ENCODE peak calls at places on chromosomes 7 and 10, in five cellular contexts. W, E, C, Q and U are unnamed samples.

GRCh38 chr10:11245510-11245909 is 227.8 kb downstream of the CELF2 start:
- DNase-seq in W (no peak), E (peak; percentile 84), Q (no peak), C (no peak), U (no peak)

GRCh38 chr10:29615195-29615594 is 19.6 kb downstream of the SVIL start:
- DNase-seq in W (no peak), Q (no peak), E (no peak), C (no peak), U (no peak)

GRCh38 chr7:83629117-83629880 is 19.6 kb downstream of the SEMA3E start:
- DNase-seq in E (no peak), C (no peak), W (no peak), Q (no peak), U (no peak)

GRCh38 chr10:49831352-49832040 is 69.4 kb upstream of the OGDHL start:
- DNase-seq in Q (no peak), C (no peak), W (no peak), E (no peak), U (no peak)

GRCh38 chr7:48300301-48300700 is 129.0 kb downstream of the ABCA13 start:
- DNase-seq in E (no peak), W (no peak), Q (no peak), C (no peak), U (no peak)

GRCh38 chr10:99917963-99918825 is 91.6 kb downstream of the DNMBP start:
- DNase-seq in W (no peak), C (no peak), E (no peak), Q (peak; percentile 13), U (peak; percentile 54)

GRCh38 chr7:84722734-84723133 is 464.1 kb downstream of the SEMA3D start:
- DNase-seq in W (no peak), C (no peak), E (no peak), Q (no peak), U (no peak)

GRCh38 chr10:70575874-70576802 is 26.4 kb downstream of the PRF1 start:
- DNase-seq in Q (peak; percentile 78), E (peak; percentile 81), C (peak; percentile 64), W (peak; percentile 15), U (no peak)

GRCh38 chr7:20288036-20288435 is 42.7 kb upstream of the ITGB8 start:
- DNase-seq in Q (no peak), W (no peak), C (no peak), E (no peak), U (no peak)

GRCh38 chr10:59098811-59099452 is 77.5 kb upstream of the PHYHIPL start:
- DNase-seq in C (no peak), E (no peak), Q (peak; percentile 55), W (no peak), U (no peak)

GRCh38 chr7:18860226-18860625 is 257.2 kb downstream of the TWIST1 start:
- DNase-seq in W (no peak), E (no peak), Q (no peak), C (no peak), U (no peak)

GRCh38 chr10:30057421-30057841 is 2.0 kb downstream of the JCAD start:
- DNase-seq in C (no peak), W (no peak), E (no peak), Q (no peak), U (no peak)

GRCh38 chr10:60430017-60430416 is 40.3 kb upstream of the ANK3 start:
- DNase-seq in Q (no peak), C (no peak), E (no peak), W (no peak), U (no peak)

GRCh38 chr10:36170943-36171501 is 528.9 kb upstream of the FZD8 start:
- DNase-seq in E (no peak), Q (no peak), W (no peak), C (no peak), U (no peak)

GRCh38 chr10:113131611-113132330 is 181.7 kb downstream of the TCF7L2 start:
- DNase-seq in Q (no peak), C (no peak), E (no peak), W (peak; percentile 58), U (no peak)

GRCh38 chr7:74454948-74455804 is 1.5 kb downstream of the GTF2IRD1 start:
- DNase-seq in E (no peak), C (peak; percentile 40), Q (peak; percentile 77), W (peak; percentile 56), U (no peak)

GRCh38 chr10:13990918-13991317 is 339.8 kb downstream of the FRMD4A start:
- DNase-seq in C (no peak), E (no peak), Q (no peak), W (no peak), U (no peak)

GRCh38 chr10:83968052-83968451 is 171.3 kb upstream of the GHITM start:
- DNase-seq in Q (no peak), C (no peak), E (no peak), W (no peak), U (no peak)

GRCh38 chr10:20313665-20314064 is 497.4 kb downstream of the PLXDC2 start:
- DNase-seq in W (no peak), Q (no peak), E (no peak), C (no peak), U (no peak)

GRCh38 chr7:80014507-80014906 is 120.1 kb upstream of the GNAI1 start:
- DNase-seq in E (no peak), C (no peak), Q (no peak), W (no peak), U (peak; percentile 24)

GRCh38 chr10:11724938-11725776 is 17.0 kb upstream of the ECHDC3 start:
- DNase-seq in W (peak; percentile 80), C (peak; percentile 27), Q (peak; percentile 78), E (peak; percentile 60), U (peak; percentile 65)

GRCh38 chr7:102313997-102314780 is 27.5 kb downstream of the SH2B2 start:
- DNase-seq in C (no peak), E (no peak), W (no peak), Q (peak; percentile 21), U (no peak)

GRCh38 chr7:11817111-11817710 is 14.8 kb downstream of the THSD7A start:
- DNase-seq in C (no peak), E (no peak), W (no peak), Q (no peak), U (no peak)

GRCh38 chr10:85602306-85602705 is 764.3 kb downstream of the GRID1 start:
- DNase-seq in W (no peak), Q (no peak), C (no peak), E (no peak), U (no peak)

DNA sequence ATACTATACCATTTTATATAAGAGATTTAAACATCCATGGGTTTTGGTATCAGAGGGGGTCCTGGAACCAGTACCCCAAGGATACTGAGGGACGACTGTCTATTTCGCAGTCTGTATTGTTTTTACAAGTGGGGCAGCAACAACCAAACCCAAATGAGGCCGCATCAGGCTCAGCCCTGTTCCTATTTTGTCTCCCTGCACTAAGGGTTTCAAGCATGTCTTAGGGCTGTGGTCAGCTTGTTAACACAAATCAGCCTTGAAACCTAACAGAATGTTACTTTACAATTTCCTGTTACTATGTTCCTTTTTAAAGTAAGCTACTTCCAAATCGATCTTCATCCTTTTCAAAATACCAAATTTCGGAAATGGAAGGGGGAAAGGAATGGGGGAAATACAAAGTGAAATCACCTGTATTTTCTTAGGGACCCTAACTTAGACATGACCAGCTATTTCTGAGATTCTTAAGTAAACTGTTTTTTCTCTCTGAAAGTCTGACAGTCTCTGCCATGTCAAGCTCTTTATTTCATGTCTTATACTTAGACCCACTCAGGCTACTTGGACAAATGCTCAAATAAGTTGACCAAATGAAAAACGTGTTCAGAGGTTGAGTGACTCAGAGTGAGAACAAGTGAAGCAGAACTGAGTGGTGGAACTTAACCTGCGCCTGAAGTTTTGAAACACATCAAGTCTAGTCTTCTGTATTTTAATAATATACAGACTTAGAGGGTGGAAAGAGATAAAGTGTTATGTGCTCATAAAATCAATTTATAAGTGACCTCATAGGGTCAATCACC is 75.8 kb downstream of the C1GALT1 start:
- DNase-seq in C (no peak), Q (no peak), W (no peak), E (peak; percentile 86), U (no peak)
- TF ChIP-seq FOXM1 in C (no peak), Q (no peak), W (no peak), E (peak; percentile 76), U (no peak)

DNA sequence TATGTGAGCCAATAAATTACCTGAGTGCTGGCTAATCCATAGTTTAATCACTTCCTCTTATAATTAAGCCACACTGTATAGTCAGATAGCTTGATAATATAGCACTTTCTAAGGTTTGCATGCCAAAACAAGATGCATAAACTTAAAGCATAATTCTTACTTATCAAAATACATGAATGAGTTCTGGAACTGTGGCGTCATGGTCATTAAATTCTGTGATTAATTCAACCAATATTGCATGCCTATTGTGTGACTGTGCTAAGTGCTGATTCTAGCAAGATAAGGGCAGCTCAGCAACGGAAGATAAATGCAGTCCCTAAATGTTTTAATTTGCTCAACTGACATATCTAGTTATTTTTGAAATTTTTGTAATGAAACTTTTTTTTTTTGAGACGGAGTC is 29.7 kb downstream of the HOXA1 start:
- DNase-seq in W (no peak), Q (no peak), E (no peak), C (no peak), U (no peak)
- TF ChIP-seq FOXM1 in W (no peak), Q (no peak), E (no peak), C (no peak), U (no peak)

DNA sequence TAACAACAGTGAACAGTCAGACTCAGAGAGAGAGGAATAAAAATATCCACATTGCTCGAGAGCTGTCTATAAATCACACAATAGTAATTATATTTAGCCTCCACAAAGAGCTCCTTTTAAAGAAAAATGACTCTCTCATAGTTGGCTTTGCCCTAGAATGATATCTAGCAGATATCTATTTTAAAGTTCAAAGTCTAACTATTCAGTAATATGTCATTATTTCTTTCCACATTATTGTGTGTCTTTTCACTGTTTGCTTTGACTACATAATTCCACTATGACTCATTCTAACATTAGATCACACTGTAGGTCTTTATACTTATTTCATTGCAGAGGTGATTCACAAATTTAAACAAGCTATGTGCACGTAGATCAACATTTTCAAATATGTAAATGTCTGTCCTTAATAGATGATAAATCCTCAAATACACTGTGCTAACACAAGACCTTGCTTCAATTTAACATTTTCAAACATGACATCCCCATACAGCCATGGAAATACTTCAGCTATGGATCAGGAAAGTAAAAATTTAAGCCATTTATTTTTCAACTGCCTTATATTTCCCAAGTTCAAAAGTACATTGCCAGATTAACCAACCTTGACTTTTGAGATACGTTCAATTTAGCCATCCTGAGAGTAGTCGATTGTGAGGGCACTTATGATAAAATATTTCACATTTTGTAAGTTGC is 99.9 kb upstream of the AKR1E2 start:
- DNase-seq in W (peak; percentile 85), Q (no peak), C (no peak), E (no peak), U (no peak)
- TF ChIP-seq FOXM1 in W (no peak), Q (peak; percentile 83), C (no peak), E (no peak), U (no peak)

GRCh38 chr10:48603421-48604038 is 1.3 kb downstream of the ARHGAP22 start:
- DNase-seq in E (no peak), C (no peak), W (no peak), Q (no peak), U (no peak)
- TF ChIP-seq FOXM1 in E (no peak), C (no peak), W (no peak), Q (no peak), U (no peak)